ENCODE peak calls at places on chromosomes 4 and X, in six cellular contexts. S is CD4-positive, alpha-beta T cell; W is foreskin fibroblast; C is Kasumi-1; T is DMS153; I is NCI-H226. D is an unnamed sample.

GRCh38 chrX:48761674-48762471 is at the start of gene GLOD5:
- DNase-seq in S (no peak), T (peak; percentile 78), C (no peak), W (peak; percentile 19), I (peak; percentile 2), D (peak; percentile 23)

GRCh38 chr4:128241425-128241913 is 46.1 kb downstream of the PGRMC2 start:
- DNase-seq in T (no peak), I (peak; percentile 92), S (no peak), W (peak; percentile 99), C (no peak), D (peak; percentile 99)

GRCh38 chr4:14496969-14497368 is 505.3 kb upstream of the CPEB2 start:
- DNase-seq in W (no peak), S (no peak), C (no peak), I (no peak), T (no peak), D (no peak)

GRCh38 chr4:90580271-90580825 is 453.2 kb downstream of the CCSER1 start:
- DNase-seq in S (no peak), T (no peak), W (no peak), C (no peak), I (no peak), D (no peak)

GRCh38 chr4:77443941-77444340 is 161.7 kb upstream of the CXCL13 start:
- DNase-seq in T (no peak), S (no peak), C (no peak), W (peak; percentile 36), I (no peak), D (no peak)

GRCh38 chrX:108270739-108271396 is 167.4 kb downstream of the COL4A6 start:
- DNase-seq in S (no peak), C (peak; percentile 37), T (peak; percentile 14), W (peak; percentile 60), I (peak; percentile 16), D (peak; percentile 45)

GRCh38 chr4:141972950-141973349 is 336.6 kb downstream of the IL15 start:
- DNase-seq in W (no peak), T (no peak), S (no peak), C (no peak), I (no peak), D (no peak)

GRCh38 chr4:150310159-150310895 is 232.1 kb downstream of the DCLK2 start:
- DNase-seq in S (no peak), I (peak; percentile 60), T (no peak), C (no peak), W (peak; percentile 79), D (no peak)

GRCh38 chr4:183390374-183390773 is 54.1 kb upstream of the CDKN2AIP start:
- DNase-seq in W (no peak), C (no peak), I (peak; percentile 5), S (no peak), T (no peak), D (peak; percentile 39)

GRCh38 chrX:37509349-37509748 is 62.1 kb upstream of the LANCL3 start:
- DNase-seq in W (no peak), I (no peak), C (no peak), T (no peak), S (no peak), D (no peak)

D was measured in foreskin keratinocyte.